ENCODE peak calls at places on chromosome 1, in seven cellular contexts. D is mucosa of descending colon, B is A549, X is PC-3, R is MCF 10A, M is epithelial cell of esophagus, N is cardiac muscle cell. S is an unnamed sample.

GRCh38 chr1:172328266-172328665 is 92.2 kb upstream of the C1orf105 start:
- DNase-seq in D (no peak), B (no peak), X (no peak), R (no peak), M (no peak), N (no peak), S (no peak)

GRCh38 chr1:86616871-86617270 is 70.0 kb downstream of the CLCA4 start:
- DNase-seq in D (no peak), B (no peak), X (no peak), R (peak), M (peak), N (no peak), S (no peak)

GRCh38 chr1:75083223-75083622 is 51.0 kb upstream of the LHX8 start:
- DNase-seq in D (no peak), B (no peak), X (no peak), R (no peak), M (no peak), N (no peak), S (no peak)

GRCh38 chr1:212699104-212699838 is 369 bp downstream of the BATF3 start:
- DNase-seq in D (peak), B (peak), X (peak), R (peak), M (peak), N (peak), S (peak)

GRCh38 chr1:42439940-42440339 is 15.9 kb downstream of the ZMYND12 start:
- DNase-seq in D (no peak), B (no peak), X (peak), R (peak), M (peak), N (peak), S (no peak)

GRCh38 chr1:164685247-164685646 is 126.3 kb downstream of the PBX1 start:
- DNase-seq in D (no peak), B (no peak), X (no peak), R (no peak), M (no peak), N (no peak), S (no peak)

GRCh38 chr1:218498061-218498938 is 153.2 kb downstream of the TGFB2 start:
- DNase-seq in D (no peak), B (no peak), X (peak), R (peak), M (peak), N (no peak), S (no peak)

GRCh38 chr1:211738709-211739301 is 63.4 kb upstream of the NEK2 start:
- DNase-seq in D (no peak), B (no peak), X (peak), R (no peak), M (peak), N (no peak), S (no peak)

GRCh38 chr1:41362749-41363631 is 1.8 kb downstream of the FOXO6 start:
- DNase-seq in D (no peak), B (no peak), X (no peak), R (no peak), M (no peak), N (no peak), S (no peak)

GRCh38 chr1:204205486-204205885 is 8.3 kb downstream of the GOLT1A start:
- DNase-seq in D (no peak), B (no peak), X (no peak), R (no peak), M (no peak), N (no peak), S (no peak)

GRCh38 chr1:25246600-25247023 is 642 bp downstream of the RSRP1 start:
- DNase-seq in D (peak), B (no peak), X (no peak), R (no peak), M (peak), N (no peak), S (peak)

GRCh38 chr1:88678405-88678804 is 5.7 kb upstream of the PKN2 start:
- DNase-seq in D (no peak), B (no peak), X (peak), R (no peak), M (no peak), N (no peak), S (no peak)

GRCh38 chr1:53733447-53733931 is 5.5 kb downstream of the GLIS1 start:
- DNase-seq in D (no peak), B (no peak), X (no peak), R (no peak), M (no peak), N (no peak), S (no peak)

GRCh38 chr1:23035823-23036452 is 16.7 kb downstream of the KDM1A start:
- DNase-seq in D (no peak), B (no peak), X (no peak), R (no peak), M (no peak), N (no peak), S (no peak)

GRCh38 chr1:181101581-181102226 is 13.2 kb downstream of the IER5 start:
- DNase-seq in D (no peak), B (no peak), X (peak), R (peak), M (no peak), N (peak), S (no peak)

GRCh38 chr1:226589008-226589733 is 40.6 kb downstream of the STUM start:
- DNase-seq in D (no peak), B (no peak), X (no peak), R (peak), M (no peak), N (peak), S (no peak)

GRCh38 chr1:42259059-42259738 is 75.8 kb downstream of the FOXJ3 start:
- DNase-seq in D (no peak), B (no peak), X (no peak), R (no peak), M (no peak), N (peak), S (no peak)

GRCh38 chr1:234724517-234725176 is 114.7 kb upstream of the IRF2BP2 start:
- DNase-seq in D (peak), B (peak), X (no peak), R (no peak), M (no peak), N (no peak), S (no peak)

GRCh38 chr1:121408354-121408753 is 223.6 kb downstream of the SRGAP2C start:
- DNase-seq in D (no peak), B (no peak), X (no peak), R (no peak), M (no peak), N (no peak), S (no peak)
- TF ChIP-seq CTCF in D (no peak), B (no peak), X (no peak), R (no peak), M (no peak), N (no peak), S (no peak)

DNA sequence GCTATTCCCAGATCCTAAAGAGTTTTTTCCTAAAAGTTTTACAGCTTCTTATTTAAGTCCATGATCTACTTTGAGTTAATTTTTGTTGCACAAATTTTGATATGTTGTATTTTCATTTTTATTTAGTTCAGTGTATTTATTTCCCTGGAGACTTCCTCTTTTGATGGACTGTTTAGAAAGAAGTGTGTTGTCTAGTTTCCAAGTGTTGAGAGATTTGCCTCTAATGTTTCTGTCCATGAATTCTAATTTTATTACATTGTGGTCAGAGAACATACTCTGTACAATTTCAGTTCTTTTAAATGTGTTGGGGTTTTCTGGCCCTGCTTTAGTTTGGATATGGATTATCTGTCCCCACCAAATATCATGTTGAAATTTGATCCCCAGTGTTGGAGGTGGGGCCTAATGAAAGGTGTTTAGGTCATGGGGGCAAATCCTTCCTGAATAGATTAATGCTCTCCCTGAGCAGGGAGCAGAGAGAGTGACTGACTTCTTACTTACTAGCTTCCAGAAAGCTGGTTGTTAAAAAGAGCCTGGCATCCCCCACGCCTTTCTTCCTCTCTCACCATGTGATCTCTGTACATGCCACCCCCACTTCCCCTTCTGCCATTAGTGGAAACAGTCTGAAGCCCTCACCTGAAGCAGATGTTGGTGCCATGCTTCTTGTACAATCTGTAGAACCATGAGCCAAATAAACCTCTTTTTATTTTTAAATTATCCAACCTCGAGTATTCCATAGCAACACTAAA is 4.6 kb downstream of the CHD1L start:
- DNase-seq in D (no peak), B (no peak), X (no peak), R (no peak), M (no peak), N (no peak), S (no peak)
- TF ChIP-seq CTCF in D (no peak), B (no peak), X (no peak), R (no peak), M (no peak), N (no peak), S (no peak)

GRCh38 chr1:241548008-241548407 is 15.8 kb downstream of the KMO start:
- DNase-seq in D (no peak), B (no peak), X (no peak), R (no peak), M (no peak), N (no peak), S (no peak)

GRCh38 chr1:241536969-241537368 is 4.8 kb downstream of the KMO start:
- DNase-seq in D (no peak), B (no peak), X (no peak), R (no peak), M (no peak), N (no peak), S (no peak)

GRCh38 chr1:241536383-241536782 is 4.2 kb downstream of the KMO start:
- DNase-seq in D (no peak), B (no peak), X (no peak), R (no peak), M (no peak), N (no peak), S (no peak)

GRCh38 chr1:241542199-241542907 is 10.2 kb downstream of the KMO start:
- DNase-seq in D (no peak), B (no peak), X (peak), R (no peak), M (peak), N (no peak), S (no peak)
- TF ChIP-seq CTCF in D (no peak), B (no peak), X (no peak), R (no peak), M (no peak), N (no peak), S (no peak)

DNA sequence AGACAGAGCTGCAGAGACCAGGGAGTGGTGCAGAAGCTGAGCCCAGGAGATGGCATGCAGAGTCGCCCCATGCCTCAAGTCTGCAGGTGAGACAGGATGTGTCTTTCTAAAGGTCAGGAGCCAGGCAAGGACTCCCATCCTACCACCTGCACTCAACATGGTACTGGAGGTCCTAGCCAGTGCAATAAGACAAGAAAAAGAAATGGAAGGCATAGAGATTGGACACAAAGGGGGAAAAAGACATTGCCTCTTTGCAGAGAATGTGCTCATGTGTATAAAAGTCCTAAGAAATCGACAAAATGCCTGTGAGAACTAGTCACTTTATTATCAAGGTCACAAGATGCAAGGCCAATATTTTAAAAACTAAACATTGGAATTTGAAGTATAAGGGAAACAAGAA is 13.3 kb upstream of the PRXL2B start:
- DNase-seq in D (no peak), B (no peak), X (no peak), R (no peak), M (no peak), N (no peak), S (no peak)
- TF ChIP-seq CTCF in D (no peak), B (no peak), X (no peak), R (no peak), M (no peak), N (no peak), S (no peak)

DNA sequence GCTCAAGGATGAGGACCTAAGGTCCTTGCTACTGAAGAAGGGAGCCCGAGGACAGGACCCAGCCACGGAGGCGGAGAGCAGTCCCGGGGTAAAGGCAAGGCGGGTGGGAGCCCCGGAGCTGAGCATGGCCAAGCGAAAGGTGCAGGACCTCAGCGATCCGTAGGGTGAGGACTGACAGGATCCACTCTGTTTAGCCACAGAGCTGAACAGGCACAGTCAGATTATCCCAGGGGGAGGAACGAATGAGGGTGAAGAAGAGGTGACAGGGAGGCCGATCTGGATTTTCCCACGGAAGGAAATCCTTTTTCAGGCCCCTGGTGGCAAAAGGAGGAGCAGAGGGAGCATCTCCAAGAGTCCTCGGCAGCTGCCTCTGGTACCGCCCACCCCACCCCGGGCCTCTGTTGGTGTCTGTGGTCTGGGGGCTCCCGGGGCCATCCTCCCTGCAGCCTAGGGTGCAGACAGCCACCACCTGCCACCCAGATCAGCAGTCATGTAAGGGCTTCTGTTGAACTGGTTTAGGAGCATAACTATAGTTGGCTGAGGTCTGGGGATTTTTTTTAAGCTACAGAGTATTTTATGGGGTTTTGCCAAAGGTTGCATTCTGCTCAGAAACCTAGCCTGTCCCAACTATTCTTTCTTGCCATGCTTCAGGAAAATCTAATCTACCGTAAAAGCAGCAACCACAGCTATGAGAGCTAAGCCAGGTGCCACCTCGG is 32.3 kb upstream of the LBR start:
- DNase-seq in D (no peak), B (no peak), X (no peak), R (no peak), M (no peak), N (no peak), S (no peak)
- TF ChIP-seq CTCF in D (no peak), B (no peak), X (no peak), R (no peak), M (no peak), N (no peak), S (no peak)

DNA sequence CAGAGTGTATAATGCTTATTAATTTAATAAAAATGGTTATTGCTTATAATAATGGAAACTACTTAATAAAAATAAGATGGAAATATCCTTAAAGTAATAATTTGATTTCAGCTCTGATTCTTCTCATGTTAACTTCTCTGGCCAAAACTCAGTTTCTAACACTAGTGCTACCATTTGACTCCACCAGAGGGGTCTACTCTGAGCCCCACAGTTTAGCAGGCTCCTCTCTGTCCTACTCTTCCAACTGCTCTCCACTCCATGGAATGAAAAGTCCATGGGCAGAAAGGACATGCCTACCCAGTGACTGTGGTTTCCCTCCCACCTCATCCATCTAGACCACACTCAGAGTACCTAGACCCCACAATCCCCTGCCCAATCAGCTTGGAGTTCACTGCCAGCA is 489.1 kb upstream of the CAMK1G start:
- DNase-seq in D (no peak), B (no peak), X (no peak), R (no peak), M (no peak), N (no peak), S (no peak)
- TF ChIP-seq CTCF in D (no peak), B (no peak), X (peak), R (peak), M (no peak), N (no peak), S (peak)

GRCh38 chr1:16430598-16430997 is 6.6 kb downstream of the SPATA21 start:
- DNase-seq in D (no peak), B (peak), X (no peak), R (peak), M (no peak), N (peak), S (no peak)
- TF ChIP-seq CTCF in D (no peak), B (no peak), X (no peak), R (no peak), M (no peak), N (no peak), S (no peak)

GRCh38 chr1:63087966-63088365 is 234.4 kb upstream of the FOXD3 start:
- DNase-seq in D (no peak), B (no peak), X (no peak), R (no peak), M (no peak), N (no peak), S (no peak)
- TF ChIP-seq CTCF in D (no peak), B (no peak), X (no peak), R (no peak), M (no peak), N (peak), S (peak)

GRCh38 chr1:36531833-36532232 is 49.1 kb upstream of the CSF3R start:
- DNase-seq in D (no peak), B (no peak), X (no peak), R (no peak), M (no peak), N (no peak), S (no peak)

GRCh38 chr1:36530261-36530660 is 47.5 kb upstream of the CSF3R start:
- DNase-seq in D (no peak), B (no peak), X (no peak), R (no peak), M (no peak), N (no peak), S (no peak)

GRCh38 chr1:36529762-36530260 is 47.1 kb upstream of the CSF3R start:
- DNase-seq in D (no peak), B (no peak), X (no peak), R (no peak), M (no peak), N (no peak), S (no peak)

GRCh38 chr1:36530791-36531190 is 48.1 kb upstream of the CSF3R start:
- DNase-seq in D (no peak), B (no peak), X (no peak), R (no peak), M (no peak), N (no peak), S (no peak)

DNA sequence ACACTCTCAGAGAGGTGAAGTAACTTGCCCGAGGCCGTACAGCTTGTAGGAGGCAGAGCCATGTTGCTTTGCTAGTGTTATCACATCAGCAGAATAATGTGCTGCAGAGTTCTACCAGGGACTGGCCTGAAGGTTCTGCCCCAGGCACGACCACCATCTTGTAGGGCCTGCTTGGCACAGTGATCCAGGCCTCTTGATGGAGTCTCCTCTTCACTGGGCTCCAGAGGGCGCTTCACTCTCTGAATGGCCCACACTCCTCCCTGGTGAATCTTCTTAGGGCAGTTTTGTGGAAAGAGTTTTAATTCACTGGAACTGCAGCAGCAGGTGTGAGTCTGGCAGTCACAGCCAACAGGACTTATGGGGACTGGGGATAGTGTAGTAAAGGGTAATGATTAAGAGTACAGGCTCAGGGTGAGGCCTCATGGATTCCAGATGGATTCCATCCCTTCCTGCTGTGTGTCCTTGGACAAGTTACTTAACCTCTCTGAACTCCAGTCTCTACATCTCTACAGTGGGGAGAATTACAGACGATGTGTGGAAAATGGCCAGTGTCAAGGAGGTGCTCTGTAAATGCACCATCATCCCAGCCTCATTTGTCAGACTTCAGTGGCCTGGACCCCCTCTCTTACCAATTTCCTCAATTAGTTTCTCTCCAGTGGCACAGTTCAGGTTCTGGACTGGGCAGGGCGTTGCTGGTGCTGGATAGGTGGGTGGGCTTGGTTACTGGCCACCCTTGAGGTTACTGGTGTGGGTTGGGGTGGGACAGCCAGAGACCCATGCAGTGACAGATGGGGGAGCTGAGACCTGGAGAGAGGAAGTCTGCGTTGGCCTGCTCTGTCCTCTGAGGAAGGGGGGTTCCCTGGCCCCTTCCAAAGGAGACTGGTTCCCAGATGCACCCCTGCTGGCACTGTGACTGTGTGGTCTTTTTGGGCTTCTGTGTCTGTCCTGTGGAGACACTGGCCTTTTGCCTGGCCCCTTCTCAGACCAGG is 45.9 kb upstream of the CSF3R start:
- DNase-seq in D (no peak), B (no peak), X (no peak), R (no peak), M (peak), N (no peak), S (peak)
- TF ChIP-seq CTCF in D (no peak), B (no peak), X (peak), R (no peak), M (peak), N (no peak), S (no peak)

S was measured in type B pancreatic cell.